ENCODE peak calls at places on chromosomes 4 and X, in eight cellular contexts. One of them, this sample, is unnamed.

GRCh38 chrX:3950373-3950772 is 236.9 kb upstream of the PRKX start:
- DNase-seq in activated B cell treated with CpG ODN at 0.5 μM for 24 hours: no peak
- DNase-seq in GM12878: no peak
- DNase-seq in upper lobe of left lung: no peak
- DNase-seq in lower leg skin: no peak
- DNase-seq in AG10803: no peak
- DNase-seq in BJ: no peak
- DNase-seq in IMR-90: no peak
- DNase-seq in this sample: no peak

GRCh38 chrX:148380107-148380506 is 120.3 kb upstream of the AFF2 start:
- DNase-seq in IMR-90: no peak
- DNase-seq in BJ: no peak
- DNase-seq in GM12878: no peak
- DNase-seq in upper lobe of left lung: no peak
- DNase-seq in activated B cell treated with CpG ODN at 0.5 μM for 24 hours: no peak
- DNase-seq in lower leg skin: no peak
- DNase-seq in AG10803: no peak
- DNase-seq in this sample: no peak

GRCh38 chr4:76458829-76459228 is 23.8 kb downstream of the SHROOM3 start:
- DNase-seq in activated B cell treated with CpG ODN at 0.5 μM for 24 hours: no peak
- DNase-seq in BJ: no peak
- DNase-seq in AG10803: no peak
- DNase-seq in upper lobe of left lung: no peak
- DNase-seq in GM12878: no peak
- DNase-seq in IMR-90: no peak
- DNase-seq in lower leg skin: no peak
- DNase-seq in this sample: no peak

GRCh38 chrX:119990409-119990994 is 47.0 kb upstream of the NKAP start:
- DNase-seq in AG10803: no peak
- DNase-seq in activated B cell treated with CpG ODN at 0.5 μM for 24 hours: peak
- DNase-seq in BJ: no peak
- DNase-seq in GM12878: no peak
- DNase-seq in upper lobe of left lung: peak
- DNase-seq in lower leg skin: no peak
- DNase-seq in IMR-90: no peak
- DNase-seq in this sample: no peak

GRCh38 chrX:118627084-118627758 is 100.2 kb upstream of the IL13RA1 start:
- DNase-seq in upper lobe of left lung: no peak
- DNase-seq in GM12878: no peak
- DNase-seq in BJ: no peak
- DNase-seq in IMR-90: no peak
- DNase-seq in AG10803: no peak
- DNase-seq in activated B cell treated with CpG ODN at 0.5 μM for 24 hours: no peak
- DNase-seq in lower leg skin: no peak
- DNase-seq in this sample: no peak

GRCh38 chr4:658031-658667 is 15.9 kb downstream of the ATP5ME start:
- DNase-seq in GM12878: no peak
- DNase-seq in AG10803: no peak
- DNase-seq in BJ: no peak
- DNase-seq in IMR-90: no peak
- DNase-seq in upper lobe of left lung: peak
- DNase-seq in lower leg skin: no peak
- DNase-seq in activated B cell treated with CpG ODN at 0.5 μM for 24 hours: no peak
- DNase-seq in this sample: no peak

GRCh38 chrX:131801911-131802310 is 221.2 kb upstream of the STK26 start:
- DNase-seq in activated B cell treated with CpG ODN at 0.5 μM for 24 hours: no peak
- DNase-seq in BJ: no peak
- DNase-seq in IMR-90: no peak
- DNase-seq in AG10803: no peak
- DNase-seq in GM12878: no peak
- DNase-seq in lower leg skin: no peak
- DNase-seq in upper lobe of left lung: no peak
- DNase-seq in this sample: no peak

GRCh38 chrX:17361620-17362019 is 13.4 kb upstream of the NHS start:
- DNase-seq in GM12878: no peak
- DNase-seq in lower leg skin: no peak
- DNase-seq in activated B cell treated with CpG ODN at 0.5 μM for 24 hours: no peak
- DNase-seq in AG10803: no peak
- DNase-seq in BJ: no peak
- DNase-seq in IMR-90: no peak
- DNase-seq in upper lobe of left lung: no peak
- DNase-seq in this sample: no peak

GRCh38 chrX:111360839-111361238 is 51.2 kb downstream of the DCX start:
- DNase-seq in AG10803: no peak
- DNase-seq in upper lobe of left lung: no peak
- DNase-seq in BJ: no peak
- DNase-seq in lower leg skin: no peak
- DNase-seq in IMR-90: no peak
- DNase-seq in activated B cell treated with CpG ODN at 0.5 μM for 24 hours: no peak
- DNase-seq in GM12878: no peak
- DNase-seq in this sample: no peak

GRCh38 chr4:7108046-7108625 is 40.3 kb upstream of the GRPEL1 start:
- DNase-seq in activated B cell treated with CpG ODN at 0.5 μM for 24 hours: no peak
- DNase-seq in IMR-90: no peak
- DNase-seq in AG10803: no peak
- DNase-seq in lower leg skin: no peak
- DNase-seq in upper lobe of left lung: no peak
- DNase-seq in BJ: no peak
- DNase-seq in GM12878: no peak
- DNase-seq in this sample: no peak

GRCh38 chrX:34859191-34859590 is 83.4 kb upstream of the FAM47B start:
- DNase-seq in activated B cell treated with CpG ODN at 0.5 μM for 24 hours: no peak
- DNase-seq in lower leg skin: no peak
- DNase-seq in GM12878: no peak
- DNase-seq in BJ: no peak
- DNase-seq in AG10803: no peak
- DNase-seq in IMR-90: no peak
- DNase-seq in upper lobe of left lung: no peak
- DNase-seq in this sample: no peak

GRCh38 chr4:138555584-138555983 is 313.4 kb upstream of the SLC7A11 start:
- DNase-seq in AG10803: no peak
- DNase-seq in upper lobe of left lung: no peak
- DNase-seq in GM12878: no peak
- DNase-seq in IMR-90: no peak
- DNase-seq in activated B cell treated with CpG ODN at 0.5 μM for 24 hours: no peak
- DNase-seq in lower leg skin: no peak
- DNase-seq in BJ: no peak
- DNase-seq in this sample: no peak

DNA sequence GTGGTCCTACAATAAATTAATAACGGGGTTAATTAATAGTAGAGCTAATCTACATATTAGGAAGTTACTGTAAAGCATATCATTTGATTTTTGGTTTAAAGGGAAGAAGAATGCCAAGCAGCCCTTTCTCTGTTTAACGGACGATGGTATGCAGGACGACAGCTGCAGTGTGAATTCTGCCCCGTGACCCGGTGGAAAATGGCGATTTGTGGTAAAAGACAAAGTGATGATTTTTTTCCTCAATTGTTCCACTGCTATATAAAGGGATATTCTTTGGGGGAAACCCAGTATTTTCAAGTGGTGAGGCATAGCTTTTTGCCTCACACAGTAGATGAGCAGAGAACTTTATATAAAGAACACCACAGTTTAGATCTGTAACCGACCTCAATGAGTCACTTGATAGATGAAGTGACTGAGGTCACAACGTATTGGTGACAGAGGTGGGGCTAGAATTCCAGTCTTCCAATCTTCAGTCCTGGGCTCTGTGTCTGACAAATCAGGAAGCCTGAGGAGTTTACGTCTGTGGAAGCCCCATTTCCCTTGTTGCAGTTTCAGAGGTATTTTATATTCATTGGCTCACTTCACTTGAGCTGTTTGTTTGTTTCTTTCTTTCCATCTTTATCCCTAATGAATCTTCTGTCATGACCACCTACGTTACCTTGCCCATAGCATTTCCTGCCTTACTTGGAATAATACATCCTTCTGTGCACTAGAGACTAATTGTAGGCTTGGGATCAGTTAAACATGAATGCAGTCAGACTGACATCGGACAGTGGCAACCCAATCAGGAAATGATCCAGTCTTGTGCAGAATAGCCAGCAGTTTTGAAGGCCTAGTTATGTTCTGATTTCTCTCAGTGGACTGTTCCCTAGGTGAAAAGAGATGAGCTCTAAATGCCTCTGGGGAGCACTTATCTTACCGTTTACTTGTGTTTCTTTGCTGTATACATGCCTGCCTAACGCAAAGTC is 30.1 kb downstream of the ZRSR2 start:
- DNase-seq in BJ: no peak
- DNase-seq in upper lobe of left lung: no peak
- DNase-seq in AG10803: no peak
- DNase-seq in IMR-90: peak
- DNase-seq in lower leg skin: no peak
- DNase-seq in GM12878: no peak
- DNase-seq in activated B cell treated with CpG ODN at 0.5 μM for 24 hours: no peak
- DNase-seq in this sample: no peak
- TF ChIP-seq CTCF in BJ: no peak
- TF ChIP-seq CTCF in upper lobe of left lung: no peak
- TF ChIP-seq CTCF in AG10803: no peak
- TF ChIP-seq CTCF in IMR-90: no peak
- TF ChIP-seq CTCF in lower leg skin: no peak
- TF ChIP-seq CTCF in GM12878: no peak
- TF ChIP-seq CTCF in activated B cell treated with CpG ODN at 0.5 μM for 24 hours: no peak
- TF ChIP-seq CTCF in this sample: no peak

GRCh38 chr4:184993243-184993642 is 25.0 kb upstream of the HELT start:
- DNase-seq in activated B cell treated with CpG ODN at 0.5 μM for 24 hours: no peak
- DNase-seq in AG10803: no peak
- DNase-seq in GM12878: no peak
- DNase-seq in lower leg skin: no peak
- DNase-seq in upper lobe of left lung: no peak
- DNase-seq in IMR-90: no peak
- DNase-seq in BJ: no peak
- DNase-seq in this sample: no peak

GRCh38 chr4:184994010-184994622 is 24.2 kb upstream of the HELT start:
- DNase-seq in BJ: no peak
- DNase-seq in upper lobe of left lung: no peak
- DNase-seq in AG10803: no peak
- DNase-seq in IMR-90: no peak
- DNase-seq in activated B cell treated with CpG ODN at 0.5 μM for 24 hours: no peak
- DNase-seq in lower leg skin: peak
- DNase-seq in GM12878: no peak
- DNase-seq in this sample: no peak

GRCh38 chr4:184991860-184992259 is 26.4 kb upstream of the HELT start:
- DNase-seq in BJ: no peak
- DNase-seq in upper lobe of left lung: no peak
- DNase-seq in GM12878: no peak
- DNase-seq in lower leg skin: no peak
- DNase-seq in activated B cell treated with CpG ODN at 0.5 μM for 24 hours: no peak
- DNase-seq in AG10803: no peak
- DNase-seq in IMR-90: no peak
- DNase-seq in this sample: no peak

GRCh38 chr4:184994623-184995010 is 23.7 kb upstream of the HELT start:
- DNase-seq in lower leg skin: peak
- DNase-seq in IMR-90: no peak
- DNase-seq in AG10803: no peak
- DNase-seq in BJ: no peak
- DNase-seq in upper lobe of left lung: no peak
- DNase-seq in activated B cell treated with CpG ODN at 0.5 μM for 24 hours: no peak
- DNase-seq in GM12878: no peak
- DNase-seq in this sample: no peak

DNA sequence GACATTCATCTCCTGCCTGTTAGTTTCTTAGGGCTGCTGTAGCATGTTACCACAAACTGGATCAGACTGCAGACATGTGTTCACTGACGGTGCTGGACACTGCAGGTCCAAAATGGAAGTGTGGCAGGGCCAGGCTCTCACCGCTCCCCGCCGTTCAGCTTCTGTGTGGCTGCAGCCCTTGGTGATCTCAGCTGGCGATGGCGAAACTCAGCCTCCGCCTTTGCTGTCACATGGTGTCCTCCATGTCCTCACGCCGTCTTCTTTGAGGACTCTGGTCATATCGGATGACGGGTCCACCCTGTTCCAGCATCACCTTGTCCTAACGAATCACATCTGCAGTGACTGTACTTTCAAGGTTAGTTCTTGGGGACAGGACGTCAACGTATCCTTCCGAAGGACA is 25.9 kb upstream of the HELT start:
- DNase-seq in lower leg skin: no peak
- DNase-seq in activated B cell treated with CpG ODN at 0.5 μM for 24 hours: no peak
- DNase-seq in BJ: no peak
- DNase-seq in GM12878: no peak
- DNase-seq in AG10803: no peak
- DNase-seq in IMR-90: no peak
- DNase-seq in upper lobe of left lung: peak
- DNase-seq in this sample: no peak
- TF ChIP-seq CTCF in lower leg skin: no peak
- TF ChIP-seq CTCF in activated B cell treated with CpG ODN at 0.5 μM for 24 hours: no peak
- TF ChIP-seq CTCF in BJ: no peak
- TF ChIP-seq CTCF in GM12878: no peak
- TF ChIP-seq CTCF in AG10803: no peak
- TF ChIP-seq CTCF in IMR-90: no peak
- TF ChIP-seq CTCF in upper lobe of left lung: no peak
- TF ChIP-seq CTCF in this sample: no peak

GRCh38 chrX:38305971-38306370 is 21.3 kb downstream of the RPGR start:
- DNase-seq in lower leg skin: no peak
- DNase-seq in activated B cell treated with CpG ODN at 0.5 μM for 24 hours: no peak
- DNase-seq in GM12878: no peak
- DNase-seq in AG10803: no peak
- DNase-seq in upper lobe of left lung: no peak
- DNase-seq in IMR-90: no peak
- DNase-seq in BJ: no peak
- DNase-seq in this sample: no peak

DNA sequence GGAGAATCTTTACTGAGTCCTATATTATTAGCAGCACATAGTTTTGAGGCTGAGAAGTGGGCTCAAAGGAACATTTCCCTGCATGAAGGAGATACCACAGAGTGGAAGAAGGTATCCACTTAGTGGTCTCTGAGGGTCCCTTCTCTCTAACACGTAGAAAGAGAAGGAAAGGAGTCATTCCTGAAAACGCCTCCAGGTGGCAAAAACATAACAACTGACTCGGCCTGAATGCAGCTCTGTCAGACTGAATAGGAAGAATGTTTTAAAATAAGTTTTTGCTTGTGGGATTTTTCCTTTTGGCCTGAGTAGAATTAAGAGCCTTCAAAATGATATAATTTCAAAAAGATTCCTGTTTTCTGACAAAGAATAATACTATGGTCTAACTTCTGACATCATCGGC is 23.3 kb downstream of the RPGR start:
- DNase-seq in IMR-90: peak
- DNase-seq in upper lobe of left lung: no peak
- DNase-seq in lower leg skin: no peak
- DNase-seq in activated B cell treated with CpG ODN at 0.5 μM for 24 hours: no peak
- DNase-seq in BJ: no peak
- DNase-seq in GM12878: no peak
- DNase-seq in AG10803: no peak
- DNase-seq in this sample: no peak
- TF ChIP-seq CTCF in IMR-90: peak
- TF ChIP-seq CTCF in upper lobe of left lung: no peak
- TF ChIP-seq CTCF in lower leg skin: no peak
- TF ChIP-seq CTCF in activated B cell treated with CpG ODN at 0.5 μM for 24 hours: no peak
- TF ChIP-seq CTCF in BJ: peak
- TF ChIP-seq CTCF in GM12878: peak
- TF ChIP-seq CTCF in AG10803: peak
- TF ChIP-seq CTCF in this sample: no peak

GRCh38 chrX:19627081-19627480 is 111.8 kb upstream of the MAP3K15 start:
- DNase-seq in lower leg skin: no peak
- DNase-seq in activated B cell treated with CpG ODN at 0.5 μM for 24 hours: no peak
- DNase-seq in upper lobe of left lung: peak
- DNase-seq in AG10803: peak
- DNase-seq in GM12878: no peak
- DNase-seq in IMR-90: no peak
- DNase-seq in BJ: no peak
- DNase-seq in this sample: no peak
- TF ChIP-seq CTCF in lower leg skin: no peak
- TF ChIP-seq CTCF in activated B cell treated with CpG ODN at 0.5 μM for 24 hours: no peak
- TF ChIP-seq CTCF in upper lobe of left lung: no peak
- TF ChIP-seq CTCF in AG10803: peak
- TF ChIP-seq CTCF in GM12878: no peak
- TF ChIP-seq CTCF in IMR-90: no peak
- TF ChIP-seq CTCF in BJ: no peak
- TF ChIP-seq CTCF in this sample: no peak